ENCODE peak calls at places on chromosomes 2 and 18, in five cellular contexts. W is mammary epithelial cell, P is GM23248, A is sigmoid colon, D is A549. F is an unnamed sample. For H3K4me1, the result is how much of the 10 kb centered on the place peaks cover.

GRCh38 chr2:61620244-61621159 is 82.3 kb upstream of the XPO1 start:
- DNase-seq in W (peak), P (peak), A (no peak), D (peak), F (no peak)

GRCh38 chr18:23401400-23402347 is 51.4 kb upstream of the RIOK3 start:
- DNase-seq in W (no peak), P (no peak), A (no peak), D (peak), F (peak)

GRCh38 chr2:30612371-30612770 is 165.3 kb downstream of the LCLAT1 start:
- DNase-seq in W (no peak), P (no peak), A (no peak), D (no peak), F (no peak)

GRCh38 chr18:31255953-31256352 is 62.0 kb upstream of the DSG1 start:
- DNase-seq in W (peak), P (no peak), A (no peak), D (no peak), F (no peak)

GRCh38 chr2:64212346-64212745 is 68.1 kb upstream of the PELI1 start:
- DNase-seq in W (peak), P (peak), A (no peak), D (peak), F (no peak)

GRCh38 chr2:199596549-199596948 is 138.8 kb upstream of the SATB2 start:
- DNase-seq in W (peak), P (peak), A (no peak), D (peak), F (peak)

GRCh38 chr2:171185941-171186340 is 25.2 kb upstream of the TLK1 start:
- DNase-seq in W (no peak), P (peak), A (no peak), D (no peak), F (no peak)

GRCh38 chr2:236904389-236905263 is 181.1 kb upstream of the COPS8 start:
- DNase-seq in W (no peak), P (peak), A (no peak), D (no peak), F (no peak)

GRCh38 chr2:217452928-217453327 is 549.9 kb downstream of the TNS1 start:
- DNase-seq in W (no peak), P (no peak), A (no peak), D (no peak), F (no peak)

GRCh38 chr2:162175720-162176119 is 23.7 kb upstream of the GCG start:
- DNase-seq in W (no peak), P (peak), A (no peak), D (no peak), F (no peak)

GRCh38 chr18:55555628-55556027 is 32.4 kb downstream of the TCF4 start:
- DNase-seq in W (no peak), P (no peak), A (no peak), D (no peak), F (no peak)

GRCh38 chr2:219570924-219571310 is 422 bp downstream of the OBSL1 start:
- DNase-seq in W (peak), P (peak), A (no peak), D (no peak), F (no peak)

GRCh38 chr2:152456262-152456661 is 121.3 kb downstream of the FMNL2 start:
- DNase-seq in W (peak), P (peak), A (no peak), D (peak), F (no peak)

GRCh38 chr2:159613515-159614336 is 2.6 kb downstream of the BAZ2B start:
- DNase-seq in W (peak), P (peak), A (no peak), D (peak), F (peak)

GRCh38 chr2:197161738-197162137 is 148.8 kb downstream of the ANKRD44 start:
- DNase-seq in W (no peak), P (no peak), A (no peak), D (no peak), F (no peak)

GRCh38 chr2:70261501-70261900 is 3.6 kb downstream of the PCYOX1 start:
- DNase-seq in W (no peak), P (no peak), A (no peak), D (no peak), F (no peak)

GRCh38 chr2:88932677-88933076 is 241.2 kb downstream of the RPIA start:
- DNase-seq in W (no peak), P (no peak), A (no peak), D (no peak), F (no peak)

GRCh38 chr2:178365116-178365515 is 85.9 kb downstream of the PRKRA start:
- DNase-seq in W (no peak), P (no peak), A (no peak), D (no peak), F (no peak)

GRCh38 chr2:127389778-127390435 is 2.1 kb upstream of the MAP3K2 start:
- DNase-seq in W (no peak), P (no peak), A (no peak), D (no peak), F (no peak)

GRCh38 chr18:25898965-25899364 is 191.4 kb downstream of the SS18 start:
- DNase-seq in W (no peak), P (no peak), A (no peak), D (no peak), F (no peak)

GRCh38 chr18:23228102-23229051 is 93.1 kb downstream of the CABLES1 start:
- DNase-seq in W (no peak), P (peak), A (no peak), D (no peak), F (peak)

GRCh38 chr2:68317971-68318685 is 1.6 kb downstream of the CNRIP1 start:
- DNase-seq in W (no peak), P (peak), A (no peak), D (no peak), F (no peak)

GRCh38 chr2:239533917-239534316 is 133.1 kb upstream of the HDAC4 start:
- DNase-seq in W (no peak), P (peak), A (no peak), D (no peak), F (no peak)

GRCh38 chr2:35114765-35115164 is 1240.8 kb upstream of the CRIM1 start:
- DNase-seq in W (no peak), P (no peak), A (no peak), D (peak), F (no peak)

GRCh38 chr18:79599503-79599931 is 80.1 kb upstream of the CTDP1 start:
- DNase-seq in W (no peak), P (peak), A (peak), D (peak), F (no peak)

GRCh38 chr2:188003800-188004199 is 287.9 kb upstream of the GULP1 start:
- DNase-seq in W (no peak), P (no peak), A (no peak), D (no peak), F (peak)

GRCh38 chr2:56483081-56483480 is 299.3 kb downstream of the CCDC85A start:
- DNase-seq in W (no peak), P (no peak), A (no peak), D (no peak), F (no peak)

GRCh38 chr2:8590940-8591339 is 90.9 kb upstream of the ID2 start:
- DNase-seq in W (no peak), P (no peak), A (no peak), D (no peak), F (no peak)

GRCh38 chr18:24197412-24197811 is 58.5 kb downstream of the CABYR start:
- DNase-seq in W (no peak), P (no peak), A (no peak), D (no peak), F (no peak)

GRCh38 chr2:62307469-62308389 is 111.8 kb downstream of the B3GNT2 start:
- DNase-seq in W (no peak), P (no peak), A (no peak), D (no peak), F (peak)

GRCh38 chr2:107989445-107989844 is 3.1 kb downstream of the SLC5A7 start:
- DNase-seq in W (no peak), P (no peak), A (no peak), D (no peak), F (no peak)

GRCh38 chr2:240384711-240385450 is 50.6 kb upstream of the GPC1 start:
- DNase-seq in W (no peak), P (peak), A (peak), D (peak), F (no peak)

GRCh38 chr2:18519991-18520604 is 40.4 kb downstream of the RDH14 start:
- DNase-seq in W (no peak), P (no peak), A (peak), D (no peak), F (no peak)

GRCh38 chr2:18518116-18519111 is 42.0 kb downstream of the RDH14 start:
- DNase-seq in W (no peak), P (peak), A (no peak), D (no peak), F (no peak)

GRCh38 chr2:18522484-18523146 is 37.8 kb downstream of the RDH14 start:
- DNase-seq in W (no peak), P (peak), A (no peak), D (no peak), F (peak)

GRCh38 chr2:18521084-18521483 is 39.4 kb downstream of the RDH14 start:
- DNase-seq in W (no peak), P (no peak), A (no peak), D (no peak), F (no peak)

DNA sequence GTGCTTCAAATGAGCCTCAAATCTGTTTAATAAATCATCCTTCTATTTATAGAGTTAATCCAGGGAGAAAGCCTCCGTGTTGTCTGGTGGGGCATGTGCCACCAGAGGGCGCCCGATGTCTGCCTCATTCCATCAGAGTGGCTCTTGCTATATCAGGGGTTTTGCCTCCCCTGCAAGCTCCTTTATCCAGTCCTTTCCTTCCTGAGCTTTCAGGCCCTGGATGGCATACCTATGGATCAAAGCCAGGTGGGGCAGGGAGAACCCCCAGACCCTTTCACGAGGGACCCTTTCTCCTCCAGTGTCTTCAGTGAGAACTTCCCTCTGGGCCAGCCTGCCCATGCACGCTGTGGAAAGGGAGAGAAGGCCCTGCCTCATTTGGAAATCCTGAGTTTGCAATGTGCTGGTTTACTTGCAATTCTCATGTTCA is 39.8 kb downstream of the RDH14 start:
- DNase-seq in W (peak), P (peak), A (peak), D (peak), F (peak)
- H3K4me1 ChIP-seq in W (under half), P (under half), A (half or more), D (under half), F (under half)

GRCh38 chr18:34224423-34225217 is at the start of gene NOL4:
- DNase-seq in W (peak), P (peak), A (peak), D (peak), F (peak)
- H3K4me3 ChIP-seq in W (peak), P (peak), A (peak), D (no peak), F (no peak)

GRCh38 chr2:101725038-101725437 is 27.5 kb downstream of the MAP4K4 start:
- DNase-seq in W (no peak), P (no peak), A (no peak), D (no peak), F (no peak)
- H3K4me1 ChIP-seq in W (under half), P (under half), A (under half), D (under half), F (under half)

DNA sequence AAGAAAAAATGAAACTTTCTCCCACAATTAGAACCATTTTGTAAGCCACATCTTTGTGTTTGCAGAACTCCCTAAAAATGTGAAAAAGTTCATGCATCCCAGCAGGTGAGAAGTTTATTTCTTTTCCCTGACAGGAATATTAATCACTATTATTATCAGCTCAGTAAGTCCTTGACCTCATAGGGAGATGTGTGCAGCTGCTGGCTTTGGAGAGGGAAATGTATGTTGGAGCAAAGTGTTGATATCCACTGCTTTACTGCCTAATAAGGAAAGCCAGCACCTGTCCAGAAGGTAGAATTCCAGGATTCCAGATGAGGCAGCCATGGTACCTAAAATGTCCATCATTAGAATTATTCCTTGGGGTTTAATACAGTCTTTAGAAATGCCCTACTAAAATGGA is 35.8 kb upstream of the CCNT2 start:
- DNase-seq in W (no peak), P (no peak), A (no peak), D (no peak), F (no peak)
- H3K4me3 ChIP-seq in W (no peak), P (no peak), A (no peak), D (no peak), F (no peak)

GRCh38 chr2:2597712-2598111 is 266.6 kb upstream of the MYT1L start:
- DNase-seq in W (no peak), P (no peak), A (no peak), D (no peak), F (no peak)

GRCh38 chr2:2599441-2599840 is 268.4 kb upstream of the MYT1L start:
- DNase-seq in W (no peak), P (no peak), A (no peak), D (no peak), F (no peak)

DNA sequence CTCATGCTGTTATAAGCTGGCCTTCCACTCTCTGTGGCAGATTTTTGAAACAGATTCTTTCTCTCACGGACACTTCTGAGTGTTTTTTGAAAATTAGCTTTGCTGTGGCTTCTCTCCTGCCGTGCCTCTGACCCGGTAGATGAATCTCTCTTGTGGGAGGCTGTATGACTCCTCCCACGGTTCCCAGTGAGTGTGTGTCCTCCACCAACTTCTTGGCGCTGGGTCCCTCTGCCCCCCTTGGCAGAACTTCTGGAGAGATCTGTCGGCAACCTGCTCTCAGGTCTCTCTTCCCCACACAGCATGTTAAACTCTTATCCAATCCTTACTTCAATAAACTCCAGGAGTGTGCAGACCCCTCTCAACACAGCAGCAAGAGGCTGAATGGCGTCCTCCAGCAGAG is 269.4 kb upstream of the MYT1L start:
- DNase-seq in W (no peak), P (no peak), A (no peak), D (no peak), F (no peak)
- H3K4me1 ChIP-seq in W (under half), P (under half), A (under half), D (under half), F (under half)